ENCODE peak calls at places on chromosome 12, in four cellular contexts. O is stimulated activated CD4-positive, alpha-beta T cell treated with anti-CD3 and anti-CD28 coated beads, TNF-alpha, amount 100 ng/mL, for 1 hour; F is iPS DF 19.7; G is neural progenitor cell. V is an unnamed sample.

GRCh38 chr12:108369736-108370396 is 30.8 kb upstream of the CMKLR1 start:
- DNase-seq in O (no peak), F (no peak), G (no peak), V (no peak)

GRCh38 chr12:67442347-67442841 is 173.2 kb downstream of the CAND1 start:
- DNase-seq in O (no peak), F (no peak), G (no peak), V (no peak)

GRCh38 chr12:88947486-88948043 is 367.3 kb upstream of the KITLG start:
- DNase-seq in O (no peak), F (no peak), G (no peak), V (no peak)

GRCh38 chr12:116916714-116917114 is 6.0 kb downstream of the FBXW8 start:
- DNase-seq in O (no peak), F (no peak), G (no peak), V (no peak)

GRCh38 chr12:115079760-115080159 is 395.8 kb upstream of the TBX3 start:
- DNase-seq in O (no peak), F (no peak), G (no peak), V (no peak)

GRCh38 chr12:91332305-91332704 is 149.7 kb upstream of the DCN start:
- DNase-seq in O (no peak), F (no peak), G (no peak), V (no peak)

GRCh38 chr12:121653999-121654398 is 15.5 kb downstream of the MORN3 start:
- DNase-seq in O (no peak), F (no peak), G (no peak), V (no peak)

GRCh38 chr12:52782502-52782901 is 5.4 kb upstream of the KRT76 start:
- DNase-seq in O (no peak), F (no peak), G (no peak), V (no peak)

GRCh38 chr12:74985986-74986319 is 223.7 kb downstream of the KCNC2 start:
- DNase-seq in O (no peak), F (no peak), G (no peak), V (no peak)

GRCh38 chr12:2691340-2692111 is 103.2 kb upstream of the FKBP4 start:
- DNase-seq in O (peak; percentile 5), F (no peak), G (peak; percentile 72), V (no peak)

GRCh38 chr12:54173906-54174471 is 14.8 kb downstream of the SMUG1 start:
- DNase-seq in O (no peak), F (no peak), G (no peak), V (no peak)

GRCh38 chr12:8840938-8841633 is 18.7 kb downstream of the A2ML1 start:
- DNase-seq in O (no peak), F (no peak), G (no peak), V (no peak)

GRCh38 chr12:49824886-49825285 is 3.3 kb downstream of the NCKAP5L start:
- DNase-seq in O (no peak), F (no peak), G (no peak), V (no peak)

GRCh38 chr12:6632026-6632978 is 3.5 kb downstream of the LPAR5 start:
- DNase-seq in O (no peak), F (no peak), G (peak; percentile 61), V (no peak)

GRCh38 chr12:91804533-91804932 is 341.1 kb downstream of the BTG1 start:
- DNase-seq in O (no peak), F (no peak), G (no peak), V (no peak)

GRCh38 chr12:14417717-14418116 is 52.2 kb downstream of the ATF7IP start:
- DNase-seq in O (peak; percentile 22), F (peak; percentile 88), G (peak; percentile 88), V (peak; percentile 72)

GRCh38 chr12:71216725-71217579 is 59.2 kb upstream of the TSPAN8 start:
- DNase-seq in O (no peak), F (no peak), G (peak; percentile 35), V (no peak)

GRCh38 chr12:45729233-45730115 is at the start of gene ARID2:
- DNase-seq in O (peak; percentile 25), F (no peak), G (peak; percentile 84), V (no peak)

GRCh38 chr12:93734784-93735183 is 57.6 kb downstream of the CRADD start:
- DNase-seq in O (no peak), F (no peak), G (no peak), V (no peak)

GRCh38 chr12:674272-674781 is 11.1 kb upstream of the NINJ2 start:
- DNase-seq in O (no peak), F (no peak), G (no peak), V (no peak)

GRCh38 chr12:107529991-107530390 is 155.6 kb upstream of the PWP1 start:
- DNase-seq in O (no peak), F (no peak), G (no peak), V (no peak)

GRCh38 chr12:132886529-132887477 is 602 bp downstream of the CHFR start:
- DNase-seq in O (no peak), F (no peak), G (no peak), V (no peak)

GRCh38 chr12:57734586-57734985 is 4.0 kb downstream of the AGAP2 start:
- DNase-seq in O (no peak), F (no peak), G (no peak), V (no peak)

GRCh38 chr12:110253176-110253575 is 27.9 kb upstream of the ATP2A2 start:
- DNase-seq in O (no peak), F (no peak), G (no peak), V (no peak)

GRCh38 chr12:98644433-98644711 is 216 bp downstream of the IKBIP start:
- DNase-seq in O (no peak), F (no peak), G (no peak), V (no peak)

GRCh38 chr12:51926064-51926632 is 18.8 kb downstream of the ACVRL1 start:
- DNase-seq in O (no peak), F (no peak), G (no peak), V (no peak)

GRCh38 chr12:30508205-30508967 is 187.3 kb downstream of the IPO8 start:
- DNase-seq in O (no peak), F (no peak), G (no peak), V (no peak)

GRCh38 chr12:68831751-68832503 is 23.9 kb downstream of the MDM2 start:
- DNase-seq in O (no peak), F (no peak), G (no peak), V (no peak)

GRCh38 chr12:79083181-79083580 is 218.6 kb downstream of the SYT1 start:
- DNase-seq in O (no peak), F (no peak), G (no peak), V (no peak)

GRCh38 chr12:89864419-89864818 is 155.8 kb upstream of the ATP2B1 start:
- DNase-seq in O (no peak), F (no peak), G (no peak), V (no peak)

GRCh38 chr12:107253361-107253760 is 160.0 kb upstream of the CRY1 start:
- DNase-seq in O (no peak), F (no peak), G (no peak), V (no peak)

GRCh38 chr12:68154768-68155167 is 4.8 kb downstream of the IFNG start:
- DNase-seq in O (no peak), F (no peak), G (no peak), V (no peak)

GRCh38 chr12:122437656-122438121 is 15.2 kb upstream of the CLIP1 start:
- DNase-seq in O (no peak), F (no peak), G (no peak), V (no peak)

V was measured in H1.